ENCODE peak calls at places on chromosomes 13 and 19, in seven cellular contexts. M, I, Y, R, A, W and N are unnamed samples.

GRCh38 chr19:16319466-16319865 is 5.2 kb upstream of the KLF2 start:
- DNase-seq in M (no peak), I (no peak), Y (no peak), R (no peak), A (peak; percentile 53), W (no peak), N (peak; percentile 45)

GRCh38 chr13:42477588-42478190 is 96.3 kb upstream of the TNFSF11 start:
- DNase-seq in M (no peak), I (no peak), Y (no peak), R (no peak), A (no peak), W (no peak), N (no peak)

GRCh38 chr19:7705387-7706187 is 3.7 kb upstream of the FCER2 start:
- DNase-seq in M (peak; percentile 18), I (no peak), Y (no peak), R (no peak), A (no peak), W (no peak), N (no peak)

GRCh38 chr19:17949956-17950309 is 17.0 kb upstream of the KCNN1 start:
- DNase-seq in M (no peak), I (no peak), Y (no peak), R (peak; percentile 30), A (no peak), W (no peak), N (no peak)

GRCh38 chr13:71661921-71662320 is 205.1 kb downstream of the DACH1 start:
- DNase-seq in M (no peak), I (no peak), Y (no peak), R (no peak), A (peak; percentile 97), W (no peak), N (no peak)

GRCh38 chr13:38895075-38895474 is 95.6 kb downstream of the STOML3 start:
- DNase-seq in M (no peak), I (no peak), Y (no peak), R (no peak), A (no peak), W (no peak), N (no peak)

GRCh38 chr13:109105899-109106298 is 476.5 kb downstream of the MYO16 start:
- DNase-seq in M (no peak), I (no peak), Y (no peak), R (no peak), A (no peak), W (no peak), N (no peak)

GRCh38 chr13:99847318-99847750 is 124.2 kb downstream of the ZIC5 start:
- DNase-seq in M (no peak), I (no peak), Y (no peak), R (no peak), A (no peak), W (no peak), N (no peak)

GRCh38 chr19:54248016-54248601 is 5.5 kb upstream of the LILRA6 start:
- DNase-seq in M (peak; percentile 18), I (no peak), Y (no peak), R (no peak), A (peak; percentile 42), W (no peak), N (peak; percentile 37)

GRCh38 chr19:1923319-1923718 is 17.7 kb upstream of the CSNK1G2 start:
- DNase-seq in M (no peak), I (no peak), Y (no peak), R (no peak), A (no peak), W (no peak), N (no peak)

GRCh38 chr13:77861716-77862115 is 56.9 kb downstream of the EDNRB start:
- DNase-seq in M (no peak), I (no peak), Y (no peak), R (no peak), A (peak; percentile 48), W (no peak), N (no peak)

GRCh38 chr19:4284176-4284958 is 5.3 kb downstream of the SHD start:
- DNase-seq in M (no peak), I (no peak), Y (no peak), R (peak; percentile 74), A (no peak), W (no peak), N (peak; percentile 27)

GRCh38 chr19:48445256-48445605 is 552 bp upstream of the GRWD1 start:
- DNase-seq in M (no peak), I (peak; percentile 87), Y (no peak), R (peak; percentile 94), A (peak; percentile 94), W (peak; percentile 78), N (peak; percentile 97)